ENCODE peak calls at places on chromosomes 1 and 21, in ten cellular contexts. B is astrocyte of the spinal cord, Z is breast epithelium, S is lower leg skin, O is GM23338, L is brain microvascular endothelial cell, J is tibial nerve, T is fibroblast of lung, D is cardiac muscle cell, P is kidney epithelial cell. U is an unnamed sample.

GRCh38 chr1:160209656-160210046 is 4.5 kb downstream of the PEA15 start:
- DNase-seq in Z (no peak), O (peak), S (peak), B (no peak), T (no peak), D (peak), P (no peak), L (no peak), J (no peak), U (no peak)

GRCh38 chr1:160578694-160579191 is 553 bp downstream of the CD84 start:
- DNase-seq in P (no peak), O (no peak), J (no peak), Z (no peak), D (no peak), S (no peak), B (no peak), T (no peak), L (no peak), U (no peak)

GRCh38 chr1:54229281-54229891 is 29.4 kb downstream of the MRPL37 start:
- DNase-seq in S (no peak), J (no peak), P (peak), L (no peak), Z (no peak), T (no peak), O (no peak), D (no peak), B (peak), U (peak)

GRCh38 chr1:236073307-236073897 is 8.5 kb upstream of the NID1 start:
- DNase-seq in L (no peak), B (no peak), D (no peak), P (no peak), O (no peak), S (no peak), J (no peak), T (no peak), Z (no peak), U (no peak)

GRCh38 chr1:233294991-233295774 is at the start of gene PCNX2:
- DNase-seq in P (peak), T (peak), B (peak), O (peak), S (peak), D (peak), Z (no peak), J (no peak), L (peak), U (peak)

GRCh38 chr1:15744122-15744679 is 1.9 kb downstream of the TMEM82 start:
- DNase-seq in S (no peak), O (no peak), P (no peak), T (no peak), D (no peak), B (no peak), L (no peak), J (no peak), Z (no peak), U (no peak)

GRCh38 chr1:160997323-160998038 is 23.5 kb downstream of the F11R start:
- DNase-seq in O (peak), T (peak), B (peak), L (peak), S (peak), J (no peak), P (no peak), D (peak), Z (no peak), U (peak)

GRCh38 chr1:172154571-172154970 is 265.9 kb upstream of the C1orf105 start:
- DNase-seq in O (no peak), D (no peak), J (no peak), P (no peak), Z (no peak), B (peak), L (no peak), T (peak), S (no peak), U (peak)

GRCh38 chr21:39180429-39181019 is 2.7 kb downstream of the PSMG1 start:
- DNase-seq in J (no peak), P (no peak), Z (no peak), S (no peak), O (peak), D (no peak), B (no peak), T (no peak), L (no peak), U (peak)

GRCh38 chr21:16644690-16645089 is 868.2 kb upstream of the CXADR start:
- DNase-seq in T (peak), Z (no peak), S (no peak), D (no peak), P (no peak), B (no peak), L (no peak), O (no peak), J (no peak), U (peak)

GRCh38 chr1:216498277-216498676 is 75.0 kb upstream of the USH2A start:
- DNase-seq in O (no peak), L (no peak), T (no peak), Z (no peak), P (no peak), B (no peak), S (no peak), J (no peak), D (no peak), U (no peak)

GRCh38 chr1:216500273-216500967 is 77.2 kb upstream of the USH2A start:
- DNase-seq in S (no peak), B (no peak), O (no peak), J (no peak), Z (no peak), T (peak), L (no peak), D (no peak), P (no peak), U (no peak)

GRCh38 chr1:216499581-216500272 is 76.5 kb upstream of the USH2A start:
- DNase-seq in Z (no peak), P (no peak), S (no peak), D (no peak), T (peak), O (no peak), J (no peak), B (no peak), L (no peak), U (no peak)

GRCh38 chr1:216502528-216503162 is 79.4 kb upstream of the USH2A start:
- DNase-seq in L (no peak), T (peak), O (peak), B (no peak), P (no peak), D (peak), J (no peak), S (no peak), Z (no peak), U (no peak)
- TF ChIP-seq CTCF in L (no peak), T (no peak), O (no peak), B (no peak), P (no peak), D (no peak), J (no peak), S (no peak), Z (no peak), U (no peak)

DNA sequence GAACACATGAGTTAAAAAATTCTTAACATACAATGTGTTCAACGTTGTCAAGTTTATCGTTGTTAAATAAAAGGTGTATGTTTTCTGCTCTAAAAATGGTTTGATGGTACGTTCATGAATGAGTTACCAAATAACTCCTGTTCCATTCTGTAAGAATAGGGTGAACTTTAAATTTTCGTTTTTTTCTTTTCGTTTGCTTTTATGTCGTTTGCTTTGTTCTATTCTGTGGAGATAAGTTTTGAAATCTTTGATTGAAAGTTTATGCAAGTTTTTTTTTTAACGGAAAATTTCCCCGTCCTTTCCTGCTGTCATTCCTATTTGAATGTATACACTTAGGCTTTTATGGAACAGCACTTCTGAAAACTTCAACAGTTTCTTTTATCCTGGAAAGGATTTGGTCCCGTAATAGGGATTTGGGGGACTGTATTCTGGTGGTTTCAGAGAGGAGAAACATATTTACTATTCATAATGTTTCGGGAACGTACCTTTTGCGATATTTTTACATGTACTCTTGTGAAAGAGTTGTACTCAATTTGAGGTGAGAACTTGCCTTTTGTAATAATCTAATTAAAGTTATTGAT is 1.7 kb downstream of the DR1 start:
- DNase-seq in Z (no peak), J (no peak), O (no peak), S (no peak), L (no peak), D (no peak), P (no peak), T (no peak), B (no peak), U (no peak)
- H3K4me3 ChIP-seq in Z (peak), J (peak), O (peak), S (peak), L (peak), D (peak), P (peak), T (peak), B (peak), U (peak)

DNA sequence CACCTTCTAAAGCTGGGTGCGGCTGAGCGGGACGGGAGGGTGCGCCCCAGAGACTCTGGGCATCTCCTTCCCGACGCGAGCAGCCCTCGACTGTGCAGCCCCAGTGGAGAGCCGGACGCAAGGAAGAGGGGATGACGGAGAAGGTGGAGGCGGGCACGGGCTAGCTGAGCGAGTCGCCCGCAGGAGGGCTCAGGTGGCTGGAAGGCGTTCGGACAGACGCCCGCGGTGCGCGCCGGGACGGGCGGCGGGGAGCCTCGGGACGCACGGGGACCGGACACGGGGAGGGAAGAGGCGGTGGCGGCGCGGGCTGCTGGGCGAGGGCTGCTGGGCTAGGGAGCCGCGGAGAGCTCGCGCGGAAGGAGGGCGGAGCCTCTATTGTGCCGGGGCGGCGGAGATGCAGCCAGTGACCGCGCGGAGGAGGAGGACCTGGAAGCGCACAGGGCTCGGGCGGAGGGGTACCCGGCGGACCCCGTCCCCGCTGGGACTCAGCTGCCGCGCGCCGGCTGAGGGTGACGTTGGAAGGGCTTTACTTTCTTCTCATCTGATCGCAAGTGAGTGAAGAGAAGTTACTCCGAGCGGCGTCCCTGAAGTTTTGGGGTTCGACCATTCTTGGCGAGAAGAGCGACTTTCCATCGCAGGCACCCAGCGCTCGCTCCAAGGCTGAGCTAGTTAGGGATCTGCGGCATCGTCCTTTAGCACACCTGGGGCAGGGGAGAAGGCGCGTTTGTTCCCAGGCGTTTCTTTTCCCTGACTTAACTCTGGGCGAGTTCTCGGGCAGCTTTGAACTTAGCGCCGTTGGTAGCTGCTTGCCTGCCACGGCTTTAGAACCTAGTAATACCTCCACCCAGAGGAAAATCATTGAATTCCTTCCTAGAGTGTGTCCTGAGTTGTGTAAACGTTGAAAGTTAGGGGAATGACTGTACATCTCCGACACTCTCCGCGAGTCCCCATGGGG is at the start of gene OLFML2B:
- DNase-seq in S (peak), J (peak), B (peak), L (peak), P (peak), D (peak), T (peak), Z (peak), O (peak), U (peak)
- TF ChIP-seq CTCF in S (no peak), J (peak), B (peak), L (peak), P (peak), D (peak), T (peak), Z (no peak), O (no peak), U (peak)

GRCh38 chr1:26336477-26337205 is 17.3 kb downstream of the CRYBG2 start:
- DNase-seq in B (no peak), T (no peak), L (no peak), D (peak), J (no peak), Z (peak), P (no peak), S (peak), O (peak), U (peak)
- H3K4me3 ChIP-seq in B (peak), T (peak), L (peak), D (peak), J (peak), Z (peak), P (peak), S (no peak), O (peak), U (peak)

DNA sequence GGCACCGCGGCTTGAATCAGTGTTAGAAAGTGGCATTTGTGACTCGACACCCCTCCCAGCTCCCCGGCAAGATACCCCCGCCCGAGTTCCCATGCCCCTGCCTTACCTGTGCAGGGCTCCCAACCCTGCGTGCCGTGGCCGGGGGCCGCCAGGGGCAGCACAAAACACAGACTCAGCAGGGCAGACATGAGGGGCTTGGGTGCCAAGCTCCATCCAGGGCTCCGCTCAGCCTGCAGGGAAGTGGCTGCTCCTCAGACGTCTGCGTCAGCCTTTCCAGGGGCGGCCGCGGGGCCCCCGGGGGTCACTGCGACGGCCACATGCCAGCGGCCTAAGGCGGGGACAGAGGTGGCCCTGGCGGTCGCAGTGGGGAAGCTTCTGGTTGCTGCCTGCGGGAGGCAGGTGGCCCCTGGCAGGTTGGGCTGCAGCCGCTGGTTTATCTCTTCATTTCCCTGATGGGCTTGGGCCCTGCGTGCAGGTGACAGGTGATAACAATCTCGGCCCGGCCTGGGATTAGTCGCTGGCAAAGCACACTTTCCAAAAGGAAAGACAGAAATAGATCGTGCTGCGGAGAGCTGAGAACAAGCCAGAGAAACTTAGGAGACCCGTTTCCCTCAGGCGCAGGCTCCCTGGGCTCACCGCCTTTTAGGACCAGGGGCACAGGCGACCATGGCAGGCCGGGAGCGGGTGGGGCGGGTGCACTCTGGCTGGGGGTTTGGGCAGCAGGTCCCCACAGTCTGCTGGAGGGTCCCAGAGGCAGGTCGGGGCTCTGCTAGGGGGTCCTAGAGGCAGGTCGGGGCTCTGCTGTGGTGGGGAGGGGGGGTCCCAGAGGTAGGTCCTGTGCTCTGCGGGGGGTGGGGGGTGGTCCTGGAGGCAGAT is at the start of gene TSPEAR:
- DNase-seq in Z (peak), P (no peak), T (no peak), O (peak), L (no peak), D (peak), B (no peak), J (peak), S (peak), U (no peak)
- TF ChIP-seq CTCF in Z (no peak), P (no peak), T (no peak), O (peak), L (no peak), D (no peak), B (no peak), J (no peak), S (no peak), U (no peak)

GRCh38 chr1:32257227-32257508 is 6.1 kb downstream of the LCK start:
- DNase-seq in B (no peak), L (no peak), S (no peak), T (no peak), J (no peak), Z (no peak), D (no peak), O (no peak), P (no peak), U (no peak)
- H3K4me3 ChIP-seq in B (no peak), L (no peak), S (no peak), T (no peak), J (no peak), Z (no peak), D (no peak), O (no peak), P (no peak), U (no peak)